ENCODE peak calls at places on chromosome 16, in four cellular contexts. P is gastrocnemius medialis; K is GM06990; F is CD8-positive, alpha-beta T cell. X is an unnamed sample.

GRCh38 chr16:20073203-20074088 is at the start of gene GPR139:
- DNase-seq in F (no peak), K (no peak), P (no peak), X (no peak)

GRCh38 chr16:17829826-17830225 is 359.1 kb upstream of the XYLT1 start:
- DNase-seq in F (no peak), K (no peak), P (no peak), X (no peak)

GRCh38 chr16:81748476-81749198 is 30.5 kb upstream of the PLCG2 start:
- DNase-seq in F (no peak), P (no peak), K (peak), X (no peak)

GRCh38 chr16:67995423-67995822 is 3.9 kb downstream of the DPEP2 start:
- DNase-seq in K (peak), F (no peak), P (no peak), X (no peak)

GRCh38 chr16:67030221-67030962 is 1.4 kb downstream of the CBFB start:
- DNase-seq in P (no peak), F (no peak), K (no peak), X (no peak)

GRCh38 chr16:79883494-79883893 is 283.0 kb upstream of the MAF start:
- DNase-seq in K (no peak), P (no peak), F (no peak), X (no peak)

GRCh38 chr16:12027091-12027490 is 50.6 kb downstream of the SNX29 start:
- DNase-seq in K (peak), P (no peak), F (no peak), X (no peak)

GRCh38 chr16:89739383-89739782 is 18.0 kb downstream of the ZNF276 start:
- DNase-seq in P (no peak), F (no peak), K (no peak), X (no peak)

GRCh38 chr16:3444032-3444388 is 530 bp downstream of the NAA60 start:
- DNase-seq in P (no peak), F (no peak), K (no peak), X (no peak)

GRCh38 chr16:3070608-3071111 is 5.2 kb downstream of the IL32 start:
- DNase-seq in K (no peak), P (no peak), F (no peak), X (no peak)

GRCh38 chr16:82344157-82344556 is 174.1 kb upstream of the MPHOSPH6 start:
- DNase-seq in K (no peak), P (no peak), F (no peak), X (no peak)

GRCh38 chr16:74291176-74291575 is 5.4 kb upstream of the PSMD7 start:
- DNase-seq in K (no peak), P (no peak), F (no peak), X (no peak)

GRCh38 chr16:76035689-76036088 is 241.5 kb upstream of the CNTNAP4 start:
- DNase-seq in P (no peak), K (no peak), F (no peak), X (no peak)

GRCh38 chr16:21001262-21001661 is 100.7 kb downstream of the LYRM1 start:
- DNase-seq in P (no peak), F (no peak), K (no peak), X (no peak)

GRCh38 chr16:49826515-49826914 is 29.4 kb downstream of the ZNF423 start:
- DNase-seq in F (no peak), K (no peak), P (no peak), X (no peak)

GRCh38 chr16:89293276-89294143 is 76.0 kb downstream of the ZNF778 start:
- DNase-seq in F (no peak), P (no peak), K (no peak), X (no peak)

GRCh38 chr16:84483882-84484565 is 20.4 kb downstream of the MEAK7 start:
- DNase-seq in K (no peak), F (no peak), P (no peak), X (no peak)

GRCh38 chr16:72878301-72879269 is 169.3 kb downstream of the ZFHX3 start:
- DNase-seq in K (no peak), P (no peak), F (no peak), X (no peak)

GRCh38 chr16:77674888-77675287 is 47.4 kb upstream of the NUDT7 start:
- DNase-seq in F (no peak), P (no peak), K (no peak), X (no peak)

GRCh38 chr16:46899443-46900143 is 15.4 kb downstream of the GPT2 start:
- DNase-seq in K (no peak), P (no peak), F (no peak), X (no peak)

GRCh38 chr16:17368951-17369350 is 101.8 kb downstream of the XYLT1 start:
- DNase-seq in K (no peak), F (no peak), P (no peak), X (no peak)

GRCh38 chr16:85515319-85515745 is 97.8 kb upstream of the GSE1 start:
- DNase-seq in K (no peak), F (no peak), P (no peak), X (no peak)

GRCh38 chr16:85513180-85513579 is 99.9 kb upstream of the GSE1 start:
- DNase-seq in P (no peak), F (no peak), K (no peak), X (no peak)

GRCh38 chr16:85514601-85515318 is 98.4 kb upstream of the GSE1 start:
- DNase-seq in P (peak), F (no peak), K (no peak), X (peak)

GRCh38 chr16:85513649-85514048 is 99.5 kb upstream of the GSE1 start:
- DNase-seq in F (no peak), K (no peak), P (no peak), X (no peak)

DNA sequence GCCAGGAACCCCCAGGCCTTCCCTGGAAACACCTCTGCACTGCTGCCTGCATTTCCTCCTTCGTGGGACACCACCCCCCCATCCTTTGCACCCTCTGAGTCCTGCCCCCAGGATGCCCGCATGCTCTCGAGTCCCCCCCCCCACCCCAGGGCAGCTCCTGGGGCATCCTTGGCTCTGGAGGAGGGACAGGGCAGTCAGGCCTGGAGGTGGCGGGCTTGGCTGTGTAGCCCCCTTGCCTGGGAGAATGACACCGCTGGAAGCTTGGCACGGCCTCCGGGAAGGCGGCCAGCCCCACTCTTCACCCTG is 98.9 kb upstream of the GSE1 start:
- DNase-seq in P (no peak), F (no peak), K (no peak), X (no peak)
- TF ChIP-seq CTCF in P (no peak), F (no peak), K (no peak), X (peak)

GRCh38 chr16:26860506-26860905 is 206.2 kb upstream of the C16orf82 start:
- DNase-seq in K (no peak), F (no peak), P (no peak), X (no peak)

GRCh38 chr16:26856271-26856670 is 210.5 kb upstream of the C16orf82 start:
- DNase-seq in K (no peak), F (no peak), P (no peak), X (no peak)

GRCh38 chr16:26859086-26859485 is 207.6 kb upstream of the C16orf82 start:
- DNase-seq in P (no peak), F (no peak), K (no peak), X (no peak)

GRCh38 chr16:26857371-26857770 is 209.4 kb upstream of the C16orf82 start:
- DNase-seq in P (no peak), K (no peak), F (no peak), X (no peak)

DNA sequence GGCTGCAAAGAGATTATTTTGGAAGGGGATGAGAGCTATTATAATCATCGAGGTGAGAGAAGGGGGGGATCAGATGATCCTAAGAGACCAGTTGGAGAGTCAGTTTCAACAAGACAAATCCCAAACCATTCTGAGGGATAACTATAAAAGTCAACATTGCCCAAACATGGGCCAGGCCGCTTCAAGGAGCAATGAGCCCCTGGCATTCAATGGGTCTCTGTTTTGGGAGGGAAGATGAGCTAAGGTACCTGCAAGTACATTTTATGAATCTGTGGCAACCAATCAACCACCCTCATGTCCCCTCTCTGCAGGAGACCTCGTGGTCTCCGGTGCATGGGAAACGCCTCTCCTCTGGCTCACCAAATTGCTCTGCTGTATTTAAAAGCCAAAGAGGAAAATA is 209.9 kb upstream of the C16orf82 start:
- DNase-seq in F (no peak), P (no peak), K (no peak), X (no peak)
- TF ChIP-seq CTCF in F (no peak), P (no peak), K (no peak), X (no peak)

GRCh38 chr16:56312556-56312955 is 112.8 kb downstream of the AMFR start:
- DNase-seq in P (no peak), F (no peak), K (no peak), X (no peak)

GRCh38 chr16:56312028-56312300 is 113.4 kb downstream of the AMFR start:
- DNase-seq in P (no peak), F (no peak), K (no peak), X (no peak)

GRCh38 chr16:56314244-56314850 is 111.0 kb downstream of the AMFR start:
- DNase-seq in F (no peak), P (no peak), K (no peak), X (no peak)

GRCh38 chr16:56310685-56311084 is 114.7 kb downstream of the AMFR start:
- DNase-seq in P (no peak), F (no peak), K (no peak), X (no peak)

GRCh38 chr16:56311208-56312027 is 113.9 kb downstream of the AMFR start:
- DNase-seq in K (no peak), P (no peak), F (no peak), X (no peak)
- TF ChIP-seq CTCF in K (peak), P (no peak), F (no peak), X (no peak)

DNA sequence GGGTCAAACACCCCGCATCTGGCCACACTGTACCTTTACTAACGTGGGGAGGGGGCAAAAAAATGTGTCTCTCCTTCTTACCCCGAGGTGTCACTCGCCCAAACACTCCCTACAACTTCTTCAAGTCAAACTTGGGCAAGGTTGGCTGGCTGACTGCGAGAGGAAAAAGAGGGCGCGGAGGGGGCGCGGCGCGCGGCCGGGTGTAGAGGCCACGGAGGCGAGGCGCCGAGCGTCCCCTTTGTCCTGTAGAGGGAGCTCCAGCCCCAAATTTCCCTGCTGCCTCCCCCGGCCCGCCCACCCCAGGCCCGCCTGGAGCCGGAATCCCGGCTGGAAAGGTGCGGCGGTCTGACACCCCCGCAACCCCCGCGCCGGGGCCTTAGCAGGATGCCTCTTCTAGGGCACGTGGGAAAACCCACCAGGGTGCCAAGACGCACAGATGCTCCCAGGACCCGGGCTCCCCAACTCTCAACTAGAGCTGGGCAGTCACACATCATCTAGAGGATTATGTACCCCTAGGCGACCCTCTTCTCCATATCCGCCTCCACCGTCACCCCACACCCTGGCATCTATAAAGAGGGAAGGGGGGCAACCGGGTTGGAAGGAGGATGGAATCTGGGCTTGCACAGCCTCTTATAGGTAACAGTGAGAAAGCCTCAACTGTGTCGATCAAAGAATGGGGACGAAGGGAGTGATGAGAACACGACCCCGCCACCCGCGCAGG is 4.2 kb downstream of the IRX3 start:
- DNase-seq in F (no peak), P (no peak), K (no peak), X (no peak)
- TF ChIP-seq CTCF in F (no peak), P (no peak), K (peak), X (peak)

GRCh38 chr16:87671221-87671620 is 68.9 kb downstream of the JPH3 start:
- DNase-seq in P (no peak), K (no peak), F (no peak), X (no peak)
- TF ChIP-seq CTCF in P (no peak), K (no peak), F (no peak), X (no peak)

GRCh38 chr16:87949071-87949744 is 2.0 kb upstream of the BANP start:
- DNase-seq in F (no peak), K (no peak), P (no peak), X (no peak)

GRCh38 chr16:87951550-87952538 is 610 bp downstream of the BANP start:
- DNase-seq in F (no peak), K (peak), P (peak), X (no peak)

GRCh38 chr16:87952751-87953150 is 1.5 kb downstream of the BANP start:
- DNase-seq in K (no peak), P (no peak), F (no peak), X (no peak)

GRCh38 chr16:87948735-87949070 is 2.5 kb upstream of the BANP start:
- DNase-seq in F (no peak), K (no peak), P (no peak), X (no peak)

GRCh38 chr16:87950765-87951549 is at the start of gene BANP:
- DNase-seq in P (peak), K (peak), F (peak), X (peak)
- TF ChIP-seq CTCF in P (peak), K (peak), F (peak), X (peak)

DNA sequence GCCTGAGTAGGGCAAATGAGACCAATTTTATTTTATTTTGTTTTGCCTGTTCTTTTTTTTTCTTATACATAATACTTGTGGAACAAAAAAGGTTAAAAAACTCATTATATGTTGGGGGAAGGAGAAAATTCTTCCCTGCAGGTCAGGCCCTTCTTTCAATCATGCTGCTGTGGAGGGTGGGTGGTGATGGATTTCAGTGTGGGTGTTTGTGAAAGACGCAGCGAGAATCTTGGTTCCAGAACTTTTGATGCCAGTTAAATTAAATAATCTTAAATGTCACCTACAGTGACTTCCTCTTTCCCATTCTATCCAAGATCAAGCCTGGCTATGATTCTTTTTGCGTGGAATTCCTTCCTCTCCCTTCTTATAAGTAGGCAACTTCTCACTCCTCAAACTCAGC is 595.8 kb upstream of the EEF2KMT start:
- DNase-seq in P (no peak), F (no peak), K (no peak), X (no peak)
- TF ChIP-seq CTCF in P (no peak), F (no peak), K (no peak), X (no peak)

X was measured in BJ.